ENCODE peak calls at places on chromosomes 3 and 15, in six cellular contexts. R is mesothelial cell of epicardium, L is neural crest cell, X is activated B cell treated with CpG ODN at 0.5 μM for 24 hours, Y is body of pancreas, Q is left ventricle myocardium inferior. M is an unnamed sample.

GRCh38 chr3:174775603-174776002 is 83.5 kb upstream of the NAALADL2 start:
- DNase-seq in L (no peak), Q (no peak), R (no peak), X (no peak), Y (peak), M (peak)

GRCh38 chr15:45704329-45705249 is 69.8 kb downstream of the SQOR start:
- DNase-seq in Q (no peak), L (peak), X (no peak), R (peak), Y (peak), M (no peak)

GRCh38 chr3:49191741-49192140 is 20.3 kb downstream of the KLHDC8B start:
- DNase-seq in X (no peak), Y (no peak), Q (no peak), L (no peak), R (no peak), M (no peak)

GRCh38 chr15:62125763-62126162 is 39.3 kb downstream of the C2CD4B start:
- DNase-seq in X (no peak), R (no peak), L (no peak), Y (peak), Q (no peak), M (peak)

GRCh38 chr3:76497636-76498035 is 542.3 kb upstream of the ROBO2 start:
- DNase-seq in Y (no peak), X (no peak), R (no peak), Q (no peak), L (no peak), M (no peak)

GRCh38 chr15:48331796-48332641 is 790 bp downstream of the DUT start:
- DNase-seq in L (peak), Y (peak), Q (peak), R (peak), X (peak), M (peak)

GRCh38 chr3:101228441-101228840 is 91.9 kb downstream of the IMPG2 start:
- DNase-seq in X (no peak), L (no peak), R (no peak), Y (no peak), Q (no peak), M (no peak)

GRCh38 chr3:186772281-186772885 is 11.0 kb upstream of the EIF4A2 start:
- DNase-seq in R (no peak), X (no peak), Q (no peak), L (no peak), Y (no peak), M (no peak)

GRCh38 chr15:56817266-56817665 is 84.0 kb upstream of the ZNF280D start:
- DNase-seq in X (no peak), R (no peak), Q (no peak), Y (no peak), L (no peak), M (no peak)

GRCh38 chr3:77541203-77541922 is 501.5 kb downstream of the ROBO2 start:
- DNase-seq in Y (no peak), L (peak), Q (no peak), R (no peak), X (no peak), M (no peak)

GRCh38 chr15:77097921-77098320 is 27.0 kb upstream of the TSPAN3 start:
- DNase-seq in X (no peak), Y (no peak), L (no peak), Q (no peak), R (no peak), M (no peak)

GRCh38 chr3:19190136-19190535 is 41.8 kb downstream of the KCNH8 start:
- DNase-seq in Y (no peak), L (no peak), Q (no peak), R (no peak), X (no peak), M (no peak)

GRCh38 chr3:16673530-16673929 is 68.3 kb upstream of the DAZL start:
- DNase-seq in R (no peak), Y (no peak), X (no peak), Q (no peak), L (no peak), M (no peak)

GRCh38 chr15:74025436-74025835 is 30.9 kb downstream of the PML start:
- DNase-seq in Q (no peak), R (no peak), L (no peak), X (no peak), Y (no peak), M (no peak)

GRCh38 chr3:141170678-141171295 is 60.8 kb upstream of the PXYLP1 start:
- DNase-seq in Q (no peak), L (no peak), X (no peak), Y (no peak), R (no peak), M (no peak)

GRCh38 chr3:64399205-64399800 is 174.0 kb upstream of the PRICKLE2 start:
- DNase-seq in X (no peak), R (no peak), Q (no peak), Y (peak), L (peak), M (peak)

GRCh38 chr3:150451329-150452084 is 43.4 kb downstream of the TSC22D2 start:
- DNase-seq in R (no peak), Y (no peak), X (no peak), L (no peak), Q (no peak), M (no peak)

GRCh38 chr3:177830411-177830849 is 633.1 kb upstream of the TBL1XR1 start:
- DNase-seq in L (no peak), Y (no peak), Q (no peak), X (no peak), R (no peak), M (no peak)

GRCh38 chr15:23081271-23081670 is 41.9 kb upstream of the TUBGCP5 start:
- DNase-seq in Q (no peak), R (no peak), L (no peak), X (no peak), Y (no peak), M (no peak)

GRCh38 chr15:77599899-77600298 is 32.8 kb downstream of the LINGO1 start:
- DNase-seq in X (no peak), Q (peak), Y (no peak), R (no peak), L (no peak), M (no peak)

GRCh38 chr3:108862865-108863798 is 40.5 kb downstream of the TRAT1 start:
- DNase-seq in Q (no peak), R (no peak), L (no peak), X (no peak), Y (no peak), M (peak)

GRCh38 chr3:197175503-197175902 is 122.9 kb downstream of the DLG1 start:
- DNase-seq in Q (no peak), R (no peak), L (no peak), X (no peak), Y (no peak), M (no peak)

GRCh38 chr15:70466305-70466704 is 297.1 kb downstream of the UACA start:
- DNase-seq in R (no peak), Y (no peak), X (no peak), L (no peak), Q (no peak), M (no peak)

GRCh38 chr15:85582719-85583089 is 202.3 kb downstream of the AKAP13 start:
- DNase-seq in R (no peak), Y (peak), Q (peak), X (no peak), L (no peak), M (peak)

GRCh38 chr15:60536314-60536713 is 57.4 kb upstream of the ICE2 start:
- DNase-seq in R (no peak), X (no peak), Y (no peak), Q (no peak), L (no peak), M (no peak)

GRCh38 chr3:48952510-48953118 is 34.0 kb downstream of the ARIH2 start:
- DNase-seq in Y (peak), L (no peak), Q (no peak), X (no peak), R (no peak), M (peak)

GRCh38 chr3:111285691-111286090 is 214.1 kb downstream of the NECTIN3 start:
- DNase-seq in X (no peak), Y (no peak), Q (no peak), R (no peak), L (no peak), M (no peak)

GRCh38 chr15:73326157-73326556 is 42.6 kb downstream of the HCN4 start:
- DNase-seq in L (no peak), X (no peak), R (no peak), Y (no peak), Q (no peak), M (no peak)

GRCh38 chr3:194504861-194505260 is 18.1 kb upstream of the ATP13A3 start:
- DNase-seq in X (no peak), Y (no peak), Q (no peak), L (no peak), R (no peak), M (no peak)

GRCh38 chr3:184786271-184787010 is 25.5 kb upstream of the VPS8 start:
- DNase-seq in R (no peak), L (no peak), X (no peak), Q (peak), Y (no peak), M (no peak)

GRCh38 chr15:90309050-90309449 is 43.0 kb upstream of the ZNF774 start:
- DNase-seq in Y (no peak), R (no peak), Q (no peak), L (no peak), X (no peak), M (no peak)

GRCh38 chr15:90307661-90308060 is 42.2 kb downstream of the NGRN start:
- DNase-seq in R (no peak), X (no peak), Y (no peak), Q (no peak), L (no peak), M (no peak)

GRCh38 chr15:90305932-90306331 is 40.5 kb downstream of the NGRN start:
- DNase-seq in Y (no peak), X (no peak), Q (no peak), L (no peak), R (no peak), M (no peak)

GRCh38 chr15:90301901-90302300 is 36.4 kb downstream of the NGRN start:
- DNase-seq in L (no peak), Y (no peak), Q (no peak), X (no peak), R (no peak), M (no peak)

DNA sequence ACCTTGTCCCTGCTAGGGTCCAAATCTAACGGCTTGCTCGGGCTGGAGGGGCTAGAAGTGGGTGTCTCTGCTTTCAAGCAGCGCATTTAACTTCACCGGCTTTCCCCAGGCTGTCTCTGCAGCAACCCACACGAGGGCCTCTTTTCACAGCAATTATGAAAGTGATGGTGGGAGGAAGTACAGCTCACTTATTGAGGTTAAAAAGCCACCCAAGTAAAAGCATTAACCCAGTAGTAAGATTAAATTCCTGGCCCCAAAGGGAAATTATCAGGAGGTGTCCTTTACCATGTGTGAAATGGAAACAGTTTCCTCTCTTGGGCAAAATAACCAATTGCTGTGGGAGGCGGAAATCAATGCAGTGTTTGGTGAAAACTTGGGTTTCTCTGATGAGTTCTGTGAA is 41.1 kb downstream of the NGRN start:
- DNase-seq in L (no peak), R (no peak), X (no peak), Q (no peak), Y (no peak), M (no peak)
- TF ChIP-seq CTCF in L (no peak), R (no peak), X (no peak), Q (no peak), Y (no peak), M (no peak)

DNA sequence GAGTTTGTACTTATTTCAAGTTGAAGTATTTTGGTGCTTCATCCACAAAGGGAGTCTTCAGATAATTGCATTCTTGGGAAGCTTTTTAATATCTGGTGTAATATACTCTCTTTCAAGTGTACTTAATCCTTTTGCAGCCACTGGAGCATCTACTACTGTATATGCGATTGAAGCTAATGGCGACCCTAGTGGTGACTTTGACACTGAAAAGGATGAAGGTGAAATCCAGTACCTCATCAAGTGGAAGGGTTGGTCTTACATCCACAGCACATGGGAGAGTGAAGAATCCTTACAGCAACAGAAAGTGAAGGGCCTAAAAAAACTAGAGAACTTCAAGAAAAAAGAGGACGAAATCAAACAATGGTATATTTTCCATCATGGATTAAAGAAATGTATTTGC is 42.6 kb downstream of the CHD2 start:
- DNase-seq in Q (no peak), L (no peak), X (no peak), R (no peak), Y (no peak), M (no peak)
- TF ChIP-seq CTCF in Q (no peak), L (no peak), X (no peak), R (no peak), Y (no peak), M (no peak)

GRCh38 chr3:189169728-189170127 is 2.0 kb upstream of the TPRG1 start:
- DNase-seq in Q (no peak), L (no peak), X (no peak), R (no peak), Y (no peak), M (no peak)
- TF ChIP-seq CTCF in Q (no peak), L (no peak), X (no peak), R (no peak), Y (no peak), M (no peak)

GRCh38 chr3:183555541-183556081 is at the start of gene KLHL6:
- DNase-seq in R (no peak), X (peak), Q (peak), L (no peak), Y (no peak), M (no peak)

GRCh38 chr3:183563686-183563941 is 8.1 kb upstream of the KLHL6 start:
- DNase-seq in Y (no peak), X (no peak), R (no peak), Q (no peak), L (no peak), M (no peak)

GRCh38 chr3:183564046-183564445 is 8.5 kb upstream of the KLHL6 start:
- DNase-seq in R (no peak), Q (no peak), Y (no peak), X (no peak), L (no peak), M (no peak)

DNA sequence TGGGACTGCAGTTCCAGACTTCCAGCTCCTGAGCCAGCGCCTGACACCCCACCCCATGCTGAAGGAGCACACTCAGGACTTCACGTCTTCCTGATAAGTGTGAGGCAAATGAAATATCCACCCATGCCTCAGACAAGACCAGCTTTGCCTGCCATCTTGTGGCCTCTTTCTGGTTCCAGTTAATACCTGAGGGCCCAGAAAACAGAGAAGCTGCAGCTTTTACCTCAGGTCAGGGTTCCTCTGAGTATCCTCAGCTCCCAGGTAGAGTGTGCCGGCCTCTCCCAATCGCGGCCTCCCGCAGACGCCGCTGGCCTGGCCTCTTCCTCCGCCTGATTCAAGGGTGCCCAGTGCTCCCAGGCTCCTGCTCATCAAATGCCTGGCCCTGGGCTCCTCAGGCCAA is 5.1 kb upstream of the KLHL6 start:
- DNase-seq in Q (no peak), R (no peak), Y (no peak), L (no peak), X (no peak), M (peak)
- TF ChIP-seq CTCF in Q (peak), R (no peak), Y (no peak), L (peak), X (no peak), M (no peak)

M was measured in Calu3.